ENCODE peak calls at places on chromosomes 4 and X, in ten cellular contexts. L is BJ, F is heart left ventricle, H is GM23338, G is epithelial cell of esophagus, V is MM.1S, K is HL-60, J is right lobe of liver, R is astrocyte of the spinal cord, U is fibroblast of pulmonary artery. I is an unnamed sample.

GRCh38 chrX:73962948-73963347 is 341.0 kb upstream of the ZCCHC13 start:
- DNase-seq in L (no peak), F (no peak), H (no peak), G (no peak), V (no peak), K (no peak), J (no peak), R (no peak), U (no peak), I (no peak)

GRCh38 chrX:69015156-69015555 is 150.1 kb downstream of the PJA1 start:
- DNase-seq in L (no peak), F (no peak), H (no peak), G (no peak), V (no peak), K (no peak), J (no peak), R (no peak), U (no peak), I (no peak)

GRCh38 chr4:40455340-40455902 is 120.3 kb downstream of the CHRNA9 start:
- DNase-seq in L (no peak), F (no peak), H (no peak), G (peak; percentile 88), V (no peak), K (peak; percentile 42), J (peak; percentile 74), R (no peak), U (peak; percentile 33), I (no peak)

GRCh38 chr4:78310056-78310731 is 241.4 kb upstream of the ANXA3 start:
- DNase-seq in L (no peak), F (no peak), H (no peak), G (peak; percentile 80), V (no peak), K (no peak), J (no peak), R (no peak), U (no peak), I (no peak)

GRCh38 chrX:77564824-77565223 is 117.6 kb downstream of the FGF16 start:
- DNase-seq in L (no peak), F (no peak), H (no peak), G (peak; percentile 18), V (no peak), K (no peak), J (no peak), R (peak; percentile 24), U (peak; percentile 16), I (no peak)

GRCh38 chr4:42280327-42281095 is 116.8 kb upstream of the SHISA3 start:
- DNase-seq in L (no peak), F (no peak), H (peak; percentile 75), G (peak; percentile 28), V (peak; percentile 50), K (peak; percentile 30), J (no peak), R (no peak), U (peak; percentile 57), I (no peak)

GRCh38 chr4:101961144-101961543 is 170.6 kb downstream of the BANK1 start:
- DNase-seq in L (no peak), F (no peak), H (no peak), G (peak; percentile 63), V (no peak), K (no peak), J (no peak), R (peak; percentile 66), U (no peak), I (no peak)

GRCh38 chr4:14025093-14025492 is 397.6 kb upstream of the BOD1L1 start:
- DNase-seq in L (no peak), F (no peak), H (no peak), G (peak; percentile 5), V (no peak), K (no peak), J (no peak), R (no peak), U (peak; percentile 49), I (no peak)

GRCh38 chr4:83224502-83225197 is 59.9 kb downstream of the COQ2 start:
- DNase-seq in L (no peak), F (no peak), H (no peak), G (no peak), V (no peak), K (no peak), J (no peak), R (no peak), U (no peak), I (no peak)

GRCh38 chrX:148269513-148269912 is 230.9 kb upstream of the AFF2 start:
- DNase-seq in L (no peak), F (no peak), H (no peak), G (no peak), V (no peak), K (no peak), J (no peak), R (no peak), U (no peak), I (no peak)

GRCh38 chr4:110622841-110623709 is at the start of gene PITX2:
- DNase-seq in L (peak; percentile 43), F (peak; percentile 77), H (peak; percentile 99), G (peak; percentile 90), V (no peak), K (peak; percentile 5), J (peak; percentile 56), R (peak; percentile 83), U (peak; percentile 93), I (peak; percentile 74)

GRCh38 chr4:143358923-143359694 is 22.4 kb downstream of the GAB1 start:
- DNase-seq in L (peak; percentile 39), F (no peak), H (no peak), G (peak; percentile 93), V (peak; percentile 95), K (no peak), J (peak; percentile 28), R (peak; percentile 79), U (peak; percentile 83), I (no peak)

GRCh38 chrX:44495091-44495490 is 47.6 kb downstream of the FUNDC1 start:
- DNase-seq in L (no peak), F (no peak), H (no peak), G (no peak), V (no peak), K (no peak), J (no peak), R (no peak), U (no peak), I (no peak)

DNA sequence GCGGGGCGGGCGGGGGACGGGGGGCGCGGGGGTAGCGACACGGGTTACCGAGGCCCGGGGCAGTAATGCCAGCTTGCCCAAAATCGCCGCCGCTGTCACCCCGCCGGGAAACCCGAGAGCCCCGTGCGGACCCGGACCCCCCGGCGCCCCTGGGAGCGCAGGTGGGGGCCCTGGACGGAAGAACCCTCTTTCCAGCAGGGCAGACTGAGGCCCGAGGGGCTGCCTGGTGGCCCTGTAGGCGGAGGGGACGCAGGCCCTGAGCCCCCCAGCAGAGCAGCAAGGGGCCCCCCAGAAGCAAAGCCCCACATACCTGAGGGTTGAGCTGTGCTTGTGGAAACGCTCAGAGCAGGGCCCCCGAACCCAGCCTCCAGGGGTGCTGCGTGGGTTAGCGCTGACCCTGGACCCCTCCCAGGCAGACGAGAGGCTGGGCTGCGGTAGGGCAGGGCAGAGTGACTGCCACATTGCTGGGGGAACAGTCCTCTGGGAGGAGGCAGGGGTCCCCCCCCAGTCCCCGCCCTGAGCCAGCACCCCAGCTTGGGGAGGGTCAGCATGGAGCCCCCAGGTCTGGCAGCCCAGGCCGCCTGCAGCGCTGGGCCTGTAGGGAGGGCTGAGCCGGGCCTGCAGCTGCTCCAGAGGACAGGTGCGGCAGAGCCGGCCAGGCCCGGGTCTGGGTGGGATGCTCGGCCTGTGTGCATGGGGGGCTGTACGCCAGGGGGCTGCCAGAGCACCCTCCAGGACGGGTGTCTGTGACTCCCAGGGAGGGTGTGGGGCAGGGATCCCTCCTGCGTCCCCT is 646 bp downstream of the DOK7 start:
- DNase-seq in L (no peak), F (no peak), H (no peak), G (no peak), V (no peak), K (no peak), J (peak; percentile 16), R (no peak), U (no peak), I (peak; percentile 13)
- H3K4me3 ChIP-seq in L (no peak overlapping the region), F (peak overlapping the region; percentile 67), H (no peak overlapping the region), G (no peak overlapping the region), V (no peak overlapping the region), K (no peak overlapping the region), J (peak overlapping the region; percentile 46), R (no peak overlapping the region), U (no peak overlapping the region), I (peak overlapping the region; percentile 75)

GRCh38 chr4:38950159-38950558 is 82.0 kb downstream of the TMEM156 start:
- DNase-seq in L (no peak), F (no peak), H (no peak), G (no peak), V (no peak), K (no peak), J (no peak), R (no peak), U (peak; percentile 26), I (no peak)
- H3K4me3 ChIP-seq in L (no peak overlapping the region), F (no peak overlapping the region), H (no peak overlapping the region), G (no peak overlapping the region), V (no peak overlapping the region), K (no peak overlapping the region), J (no peak overlapping the region), R (no peak overlapping the region), U (no peak overlapping the region), I (no peak overlapping the region)

DNA sequence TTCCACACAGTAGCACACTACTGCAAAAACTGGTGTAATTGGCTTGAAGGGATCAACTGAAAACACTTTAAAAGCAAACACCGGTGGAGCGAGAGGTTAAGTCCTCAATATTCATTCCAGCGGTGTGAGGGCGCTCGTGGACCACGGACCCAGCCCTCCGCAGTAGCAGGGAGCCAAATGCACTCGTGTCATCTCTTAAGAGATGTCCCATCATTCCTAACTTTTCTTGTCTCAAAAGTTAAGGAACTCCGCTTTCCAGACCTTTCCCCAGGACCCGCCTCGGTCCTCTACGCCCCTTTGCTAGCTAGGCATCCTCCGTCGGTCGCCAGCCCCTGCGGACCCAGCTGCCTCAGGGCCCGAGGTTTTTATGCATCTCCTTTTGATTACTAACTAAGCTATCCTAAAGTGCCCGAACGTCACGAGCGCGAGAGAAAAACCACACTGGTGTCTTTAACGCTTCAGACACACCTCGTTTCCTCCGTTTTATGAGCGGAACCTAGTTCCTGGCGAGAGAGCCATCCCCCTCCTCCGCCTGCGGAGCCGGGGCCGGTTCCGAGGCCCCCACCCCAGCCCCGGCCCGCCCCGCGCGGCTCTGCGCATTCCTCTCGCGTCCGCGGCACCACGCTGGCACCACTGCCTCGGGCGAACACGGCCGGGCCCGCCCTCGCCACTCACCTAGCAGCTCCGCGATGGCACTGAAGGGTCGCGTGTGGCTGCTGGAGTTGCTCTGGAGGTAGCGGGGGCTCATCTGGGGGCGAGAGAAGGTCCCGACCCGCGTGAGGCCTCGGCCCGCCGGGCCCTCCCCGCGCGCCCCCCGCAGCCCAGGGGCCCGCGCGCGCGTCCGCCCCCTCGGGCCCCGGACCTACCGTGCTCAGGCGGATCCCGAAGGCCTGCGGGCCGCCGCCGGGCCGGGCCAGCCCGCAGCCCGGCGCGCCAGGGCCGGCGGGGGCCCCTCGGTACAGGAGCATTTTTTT is 723 bp downstream of the MORC4 start:
- DNase-seq in L (no peak), F (peak; percentile 44), H (peak; percentile 42), G (peak; percentile 64), V (peak; percentile 46), K (no peak), J (peak; percentile 57), R (peak; percentile 59), U (peak; percentile 64), I (peak; percentile 40)
- H3K4me3 ChIP-seq in L (peak overlapping the region; percentile 64), F (peak overlapping the region; percentile 81), H (peak overlapping the region; percentile 61), G (peak overlapping the region; percentile 56), V (peak overlapping the region; percentile 68), K (no peak overlapping the region), J (peak overlapping the region; percentile 48), R (peak overlapping the region; percentile 51), U (peak overlapping the region; percentile 58), I (peak overlapping the region; percentile 73)

DNA sequence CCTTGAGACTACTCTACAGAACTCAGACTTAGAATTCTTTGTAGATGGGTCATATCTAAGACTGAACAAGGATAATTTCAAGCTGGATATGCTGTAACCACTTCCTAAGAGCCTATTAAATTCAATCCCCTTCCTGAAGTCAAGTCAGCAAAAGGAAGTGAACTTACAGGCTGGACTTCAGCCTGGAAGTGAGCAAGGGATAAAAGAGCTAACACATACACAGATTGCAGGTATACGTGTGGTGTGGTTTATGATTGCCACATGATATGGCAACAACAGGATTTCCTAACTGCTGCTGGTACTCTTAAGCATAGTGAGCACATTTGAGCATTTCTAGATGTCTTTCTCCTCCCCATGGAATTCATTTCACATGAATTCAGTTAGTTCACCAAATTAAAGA is 38.2 kb upstream of the UXT start:
- DNase-seq in L (no peak), F (no peak), H (no peak), G (peak; percentile 28), V (no peak), K (no peak), J (no peak), R (no peak), U (peak; percentile 8), I (no peak)
- H3K4me3 ChIP-seq in L (no peak overlapping the region), F (no peak overlapping the region), H (no peak overlapping the region), G (no peak overlapping the region), V (no peak overlapping the region), K (no peak overlapping the region), J (no peak overlapping the region), R (no peak overlapping the region), U (no peak overlapping the region), I (no peak overlapping the region)